ENCODE peak calls at places on chromosomes 3 and 15, in eight cellular contexts. One of them, this sample, is unnamed.

GRCh38 chr3:51974277-51974962 is 444 bp upstream of the ABHD14A start:
- DNase-seq in body of pancreas: peak
- DNase-seq in aorta: peak
- DNase-seq in cardiac fibroblast: no peak
- DNase-seq in astrocyte: no peak
- DNase-seq in K562: peak
- DNase-seq in GM23338: no peak
- DNase-seq in HCT116: no peak
- DNase-seq in this sample: no peak

GRCh38 chr3:10941972-10942371 is 50.6 kb upstream of the SLC6A1 start:
- DNase-seq in GM23338: peak
- DNase-seq in cardiac fibroblast: no peak
- DNase-seq in astrocyte: no peak
- DNase-seq in aorta: no peak
- DNase-seq in body of pancreas: no peak
- DNase-seq in K562: peak
- DNase-seq in HCT116: no peak
- DNase-seq in this sample: peak

GRCh38 chr15:78004919-78005634 is 72.4 kb downstream of the TBC1D2B start:
- DNase-seq in GM23338: no peak
- DNase-seq in body of pancreas: peak
- DNase-seq in cardiac fibroblast: peak
- DNase-seq in HCT116: no peak
- DNase-seq in K562: no peak
- DNase-seq in aorta: peak
- DNase-seq in astrocyte: peak
- DNase-seq in this sample: no peak

GRCh38 chr3:66430876-66431275 is 69.9 kb downstream of the LRIG1 start:
- DNase-seq in astrocyte: no peak
- DNase-seq in K562: no peak
- DNase-seq in aorta: no peak
- DNase-seq in HCT116: no peak
- DNase-seq in GM23338: no peak
- DNase-seq in body of pancreas: no peak
- DNase-seq in cardiac fibroblast: no peak
- DNase-seq in this sample: no peak

GRCh38 chr3:51382076-51382745 is 2.9 kb upstream of the MANF start:
- DNase-seq in K562: no peak
- DNase-seq in GM23338: peak
- DNase-seq in aorta: no peak
- DNase-seq in body of pancreas: no peak
- DNase-seq in cardiac fibroblast: no peak
- DNase-seq in HCT116: no peak
- DNase-seq in astrocyte: no peak
- DNase-seq in this sample: no peak

GRCh38 chr15:67850995-67851535 is 11.2 kb upstream of the RNU6-1 start:
- DNase-seq in HCT116: peak
- DNase-seq in astrocyte: peak
- DNase-seq in cardiac fibroblast: peak
- DNase-seq in K562: no peak
- DNase-seq in body of pancreas: no peak
- DNase-seq in aorta: no peak
- DNase-seq in GM23338: no peak
- DNase-seq in this sample: no peak

GRCh38 chr3:145448436-145448835 is 712.5 kb downstream of the PLOD2 start:
- DNase-seq in GM23338: no peak
- DNase-seq in aorta: no peak
- DNase-seq in body of pancreas: no peak
- DNase-seq in cardiac fibroblast: no peak
- DNase-seq in HCT116: peak
- DNase-seq in astrocyte: no peak
- DNase-seq in K562: no peak
- DNase-seq in this sample: no peak

GRCh38 chr15:62895139-62895866 is 147.2 kb upstream of the TPM1 start:
- DNase-seq in HCT116: no peak
- DNase-seq in astrocyte: peak
- DNase-seq in body of pancreas: no peak
- DNase-seq in aorta: no peak
- DNase-seq in GM23338: no peak
- DNase-seq in K562: no peak
- DNase-seq in cardiac fibroblast: peak
- DNase-seq in this sample: no peak

GRCh38 chr15:48402778-48403177 is 71.5 kb downstream of the DUT start:
- DNase-seq in GM23338: no peak
- DNase-seq in body of pancreas: no peak
- DNase-seq in HCT116: no peak
- DNase-seq in K562: no peak
- DNase-seq in cardiac fibroblast: no peak
- DNase-seq in aorta: no peak
- DNase-seq in astrocyte: peak
- DNase-seq in this sample: no peak

GRCh38 chr3:13866406-13866965 is 13.4 kb downstream of the WNT7A start:
- DNase-seq in cardiac fibroblast: no peak
- DNase-seq in astrocyte: no peak
- DNase-seq in K562: no peak
- DNase-seq in HCT116: no peak
- DNase-seq in GM23338: no peak
- DNase-seq in aorta: no peak
- DNase-seq in body of pancreas: no peak
- DNase-seq in this sample: no peak

GRCh38 chr15:27412413-27412812 is 441.4 kb downstream of the GABRG3 start:
- DNase-seq in cardiac fibroblast: no peak
- DNase-seq in aorta: no peak
- DNase-seq in K562: no peak
- DNase-seq in GM23338: peak
- DNase-seq in astrocyte: no peak
- DNase-seq in body of pancreas: no peak
- DNase-seq in HCT116: no peak
- DNase-seq in this sample: peak

GRCh38 chr15:60758961-60759729 is 280.2 kb upstream of the ICE2 start:
- DNase-seq in body of pancreas: no peak
- DNase-seq in GM23338: no peak
- DNase-seq in aorta: no peak
- DNase-seq in cardiac fibroblast: peak
- DNase-seq in K562: no peak
- DNase-seq in HCT116: no peak
- DNase-seq in astrocyte: peak
- DNase-seq in this sample: no peak

GRCh38 chr3:71984843-71985594 is 200.1 kb upstream of the PROK2 start:
- DNase-seq in cardiac fibroblast: no peak
- DNase-seq in astrocyte: no peak
- DNase-seq in aorta: no peak
- DNase-seq in body of pancreas: no peak
- DNase-seq in HCT116: no peak
- DNase-seq in GM23338: no peak
- DNase-seq in K562: no peak
- DNase-seq in this sample: no peak

GRCh38 chr15:80779658-80780415 is 667 bp downstream of the CEMIP start:
- DNase-seq in K562: no peak
- DNase-seq in aorta: no peak
- DNase-seq in astrocyte: peak
- DNase-seq in HCT116: no peak
- DNase-seq in GM23338: peak
- DNase-seq in cardiac fibroblast: peak
- DNase-seq in body of pancreas: peak
- DNase-seq in this sample: no peak

GRCh38 chr15:99925661-99926461 is 192.6 kb upstream of the LYSMD4 start:
- DNase-seq in K562: peak
- DNase-seq in body of pancreas: peak
- DNase-seq in astrocyte: peak
- DNase-seq in aorta: peak
- DNase-seq in cardiac fibroblast: peak
- DNase-seq in HCT116: peak
- DNase-seq in GM23338: peak
- DNase-seq in this sample: peak

GRCh38 chr3:95215437-95215836 is 1152.6 kb downstream of the NSUN3 start:
- DNase-seq in GM23338: no peak
- DNase-seq in astrocyte: no peak
- DNase-seq in body of pancreas: no peak
- DNase-seq in cardiac fibroblast: no peak
- DNase-seq in K562: no peak
- DNase-seq in HCT116: no peak
- DNase-seq in aorta: no peak
- DNase-seq in this sample: no peak

DNA sequence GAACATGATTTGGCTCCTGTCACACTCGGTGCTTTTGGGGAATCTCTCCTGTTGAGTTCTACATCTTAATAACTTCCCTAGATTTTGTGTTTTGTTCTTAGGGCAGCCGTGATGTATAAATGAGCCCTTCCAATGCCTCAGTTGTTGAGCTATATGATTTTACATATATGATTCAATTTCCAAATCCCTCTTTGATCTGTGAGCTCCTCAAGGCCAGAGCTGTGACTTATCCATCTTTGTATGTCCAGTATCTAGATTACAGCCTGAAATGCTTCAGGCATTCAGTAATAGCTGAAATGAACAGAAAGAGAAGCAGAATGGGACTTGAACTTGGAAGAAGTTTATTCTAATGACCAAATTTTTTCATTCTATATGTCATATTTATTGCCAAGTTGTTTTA is 26.6 kb downstream of the CGGBP1 start:
- DNase-seq in K562: no peak
- DNase-seq in GM23338: no peak
- DNase-seq in aorta: no peak
- DNase-seq in cardiac fibroblast: no peak
- DNase-seq in body of pancreas: no peak
- DNase-seq in HCT116: no peak
- DNase-seq in astrocyte: peak
- DNase-seq in this sample: no peak
- H3K4me3 ChIP-seq in K562: peak
- H3K4me3 ChIP-seq in GM23338: no peak
- H3K4me3 ChIP-seq in aorta: peak
- H3K4me3 ChIP-seq in cardiac fibroblast: no peak
- H3K4me3 ChIP-seq in body of pancreas: no peak
- H3K4me3 ChIP-seq in HCT116: peak
- H3K4me3 ChIP-seq in astrocyte: peak
- H3K4me3 ChIP-seq in this sample: no peak

GRCh38 chr15:44033894-44034293 is 161.2 kb downstream of the FRMD5 start:
- DNase-seq in HCT116: peak
- DNase-seq in GM23338: no peak
- DNase-seq in K562: no peak
- DNase-seq in body of pancreas: peak
- DNase-seq in astrocyte: peak
- DNase-seq in aorta: peak
- DNase-seq in cardiac fibroblast: peak
- DNase-seq in this sample: no peak

GRCh38 chr15:44034334-44034733 is 160.7 kb downstream of the FRMD5 start:
- DNase-seq in HCT116: no peak
- DNase-seq in body of pancreas: no peak
- DNase-seq in cardiac fibroblast: peak
- DNase-seq in GM23338: no peak
- DNase-seq in aorta: no peak
- DNase-seq in astrocyte: no peak
- DNase-seq in K562: no peak
- DNase-seq in this sample: no peak

GRCh38 chr15:44035781-44036699 is 159.0 kb downstream of the FRMD5 start:
- DNase-seq in body of pancreas: no peak
- DNase-seq in K562: no peak
- DNase-seq in astrocyte: peak
- DNase-seq in aorta: no peak
- DNase-seq in GM23338: no peak
- DNase-seq in cardiac fibroblast: peak
- DNase-seq in HCT116: no peak
- DNase-seq in this sample: no peak

GRCh38 chr15:44034933-44035624 is 160.0 kb downstream of the FRMD5 start:
- DNase-seq in HCT116: no peak
- DNase-seq in body of pancreas: no peak
- DNase-seq in aorta: no peak
- DNase-seq in astrocyte: peak
- DNase-seq in cardiac fibroblast: peak
- DNase-seq in K562: no peak
- DNase-seq in GM23338: no peak
- DNase-seq in this sample: no peak

DNA sequence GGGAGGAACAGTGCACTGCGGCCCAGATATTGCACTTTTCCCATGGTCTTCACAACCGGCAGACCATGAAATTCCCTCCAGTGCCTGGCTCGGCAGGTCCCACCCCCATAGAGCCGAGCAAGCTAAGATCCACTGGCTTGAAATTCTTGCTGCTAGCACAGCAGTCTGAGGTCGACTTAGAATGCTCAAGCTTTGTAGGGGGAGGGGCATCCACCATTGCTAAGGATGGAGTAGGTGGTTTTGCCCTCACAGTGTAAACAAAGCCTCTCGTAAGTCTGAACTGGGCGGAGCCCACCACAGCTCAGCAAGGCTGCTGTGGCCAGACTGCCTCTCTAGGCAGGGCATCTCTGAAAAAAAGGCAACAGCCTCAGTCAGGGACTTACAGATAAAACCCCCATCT is 156.3 kb downstream of the FRMD5 start:
- DNase-seq in GM23338: peak
- DNase-seq in HCT116: no peak
- DNase-seq in body of pancreas: no peak
- DNase-seq in K562: no peak
- DNase-seq in astrocyte: peak
- DNase-seq in cardiac fibroblast: peak
- DNase-seq in aorta: no peak
- DNase-seq in this sample: peak
- H3K4me3 ChIP-seq in GM23338: peak
- H3K4me3 ChIP-seq in HCT116: no peak
- H3K4me3 ChIP-seq in body of pancreas: no peak
- H3K4me3 ChIP-seq in K562: no peak
- H3K4me3 ChIP-seq in astrocyte: no peak
- H3K4me3 ChIP-seq in cardiac fibroblast: no peak
- H3K4me3 ChIP-seq in aorta: no peak
- H3K4me3 ChIP-seq in this sample: no peak

GRCh38 chr3:127287840-127288239 is at the start of gene PRR20G:
- DNase-seq in aorta: no peak
- DNase-seq in astrocyte: no peak
- DNase-seq in HCT116: no peak
- DNase-seq in K562: peak
- DNase-seq in cardiac fibroblast: no peak
- DNase-seq in body of pancreas: no peak
- DNase-seq in GM23338: peak
- DNase-seq in this sample: no peak
- H3K4me3 ChIP-seq in aorta: no peak
- H3K4me3 ChIP-seq in astrocyte: no peak
- H3K4me3 ChIP-seq in HCT116: no peak
- H3K4me3 ChIP-seq in K562: no peak
- H3K4me3 ChIP-seq in cardiac fibroblast: no peak
- H3K4me3 ChIP-seq in body of pancreas: no peak
- H3K4me3 ChIP-seq in GM23338: no peak
- H3K4me3 ChIP-seq in this sample: no peak

DNA sequence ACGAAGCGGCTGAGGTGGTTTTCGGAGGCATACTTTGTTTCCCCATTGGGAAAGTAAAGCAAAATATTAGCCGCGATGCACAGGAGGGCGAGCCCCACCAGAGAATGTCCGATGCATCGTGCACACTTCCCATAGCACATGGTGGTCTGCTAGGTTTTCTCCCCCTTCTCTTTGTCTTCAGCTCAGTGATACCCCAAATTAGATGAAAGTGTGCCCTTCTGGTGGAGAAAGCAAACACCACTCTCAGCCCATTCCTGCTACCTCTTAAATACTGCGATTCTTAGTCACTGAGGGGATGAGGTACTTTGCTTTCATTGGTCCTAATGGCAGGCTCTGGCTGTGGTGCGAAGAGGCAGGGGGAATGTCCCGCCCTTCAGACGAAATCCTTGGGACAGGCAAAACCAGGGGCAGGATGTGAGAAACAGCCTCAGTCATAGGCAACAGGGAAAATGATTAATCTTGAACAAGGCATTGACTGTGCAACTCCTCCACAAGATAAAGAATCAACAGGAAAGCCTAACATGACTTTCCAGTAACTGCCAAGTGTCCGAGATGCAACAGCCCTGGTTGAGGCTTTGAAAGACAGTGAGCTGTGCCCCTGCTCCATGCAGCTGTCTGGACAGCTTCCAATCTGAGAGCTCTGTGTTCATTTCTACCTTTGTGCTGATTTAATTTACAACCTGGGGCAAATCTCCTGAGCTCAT is at the start of gene TM4SF1:
- DNase-seq in HCT116: no peak
- DNase-seq in K562: no peak
- DNase-seq in body of pancreas: peak
- DNase-seq in aorta: peak
- DNase-seq in GM23338: peak
- DNase-seq in astrocyte: peak
- DNase-seq in cardiac fibroblast: peak
- DNase-seq in this sample: peak
- H3K4me3 ChIP-seq in HCT116: no peak
- H3K4me3 ChIP-seq in K562: no peak
- H3K4me3 ChIP-seq in body of pancreas: peak
- H3K4me3 ChIP-seq in aorta: peak
- H3K4me3 ChIP-seq in GM23338: no peak
- H3K4me3 ChIP-seq in astrocyte: peak
- H3K4me3 ChIP-seq in cardiac fibroblast: peak
- H3K4me3 ChIP-seq in this sample: peak